ENCODE peak calls at places on chromosome 18, in seven cellular contexts. C is activated T-cell treated with anti-CD3 and anti-CD28 coated beads for 1 hour; E is NCI-H345; Y is stimulated activated CD4-positive, alpha-beta T cell treated with anti-CD3 and anti-CD28 coated beads, Interleukin-2, amount 100 ng/mL, for 24 hours; V is lung microvascular endothelial cell; I is nephron progenitor cell; T is effector memory CD4-positive, alpha-beta T cell. Q is an unnamed sample.

GRCh38 chr18:49566217-49566616 is 4.4 kb downstream of the LIPG start:
- DNase-seq in C (no peak), E (no peak), Y (no peak), V (no peak), I (no peak), T (no peak), Q (no peak)

GRCh38 chr18:9285604-9286003 is 49.0 kb upstream of the TWSG1 start:
- DNase-seq in C (no peak), E (no peak), Y (no peak), V (no peak), I (no peak), T (no peak), Q (no peak)

GRCh38 chr18:53745228-53745967 is 479.1 kb downstream of the MBD2 start:
- DNase-seq in C (no peak), E (no peak), Y (no peak), V (no peak), I (no peak), T (no peak), Q (no peak)

GRCh38 chr18:63686871-63687270 is 15.9 kb upstream of the SERPINB11 start:
- DNase-seq in C (no peak), E (no peak), Y (no peak), V (no peak), I (no peak), T (no peak), Q (no peak)

GRCh38 chr18:3544537-3544936 is 94.6 kb downstream of the TGIF1 start:
- DNase-seq in C (no peak), E (no peak), Y (no peak), V (no peak), I (no peak), T (no peak), Q (no peak)

GRCh38 chr18:65752625-65753325 is 2.0 kb downstream of the CDH7 start:
- DNase-seq in C (no peak), E (no peak), Y (no peak), V (no peak), I (no peak), T (no peak), Q (no peak)

GRCh38 chr18:47334966-47335365 is 83.5 kb upstream of the SKOR2 start:
- DNase-seq in C (no peak), E (no peak), Y (no peak), V (no peak), I (no peak), T (no peak), Q (no peak)

GRCh38 chr18:48656582-48656981 is 117.8 kb downstream of the CTIF start:
- DNase-seq in C (no peak), E (no peak), Y (no peak), V (no peak), I (no peak), T (no peak), Q (no peak)

GRCh38 chr18:28666216-28666615 is 489.3 kb upstream of the CDH2 start:
- DNase-seq in C (no peak), E (no peak), Y (no peak), V (no peak), I (no peak), T (no peak), Q (no peak)

GRCh38 chr18:63342206-63342605 is 22.6 kb upstream of the BCL2 start:
- DNase-seq in C (no peak), E (no peak), Y (peak), V (peak), I (peak), T (no peak), Q (no peak)

Q was measured in T-helper 2 cell treated with Interferon-gamma antibody and Interleukin-4, amounts not matched to agents 5 μg/mL and 100 μg/mL, for 36 hours.